ENCODE peak calls at places on chromosomes 13 and 19, in six cellular contexts. One of them, this sample, is unnamed.

GRCh38 chr19:1811942-1812425 is at the start of gene ATP8B3:
- DNase-seq in colonic mucosa: no peak
- DNase-seq in HL-60: no peak
- DNase-seq in GM13976: peak; percentile 100
- DNase-seq in upper lobe of right lung: no peak
- DNase-seq in uterus: no peak
- DNase-seq in this sample: peak; percentile 100

GRCh38 chr19:8340341-8341096 is 2.5 kb downstream of the KANK3 start:
- DNase-seq in colonic mucosa: no peak
- DNase-seq in GM13976: peak; percentile 25
- DNase-seq in upper lobe of right lung: peak; percentile 81
- DNase-seq in HL-60: no peak
- DNase-seq in uterus: peak; percentile 59
- DNase-seq in this sample: peak; percentile 20

GRCh38 chr19:35264281-35265125 is 4.3 kb upstream of the USF2 start:
- DNase-seq in upper lobe of right lung: peak; percentile 46
- DNase-seq in GM13976: peak; percentile 13
- DNase-seq in uterus: peak; percentile 11
- DNase-seq in HL-60: no peak
- DNase-seq in colonic mucosa: no peak
- DNase-seq in this sample: no peak

GRCh38 chr19:29704562-29705558 is 10.2 kb downstream of the C19orf12 start:
- DNase-seq in upper lobe of right lung: no peak
- DNase-seq in colonic mucosa: no peak
- DNase-seq in uterus: no peak
- DNase-seq in GM13976: peak; percentile 66
- DNase-seq in HL-60: no peak
- DNase-seq in this sample: peak; percentile 79

GRCh38 chr19:7973883-7974282 is 30.4 kb upstream of the TIMM44 start:
- DNase-seq in colonic mucosa: no peak
- DNase-seq in GM13976: no peak
- DNase-seq in HL-60: no peak
- DNase-seq in uterus: no peak
- DNase-seq in upper lobe of right lung: no peak
- DNase-seq in this sample: no peak

GRCh38 chr13:33789757-33790156 is 28.2 kb upstream of the RFC3 start:
- DNase-seq in upper lobe of right lung: no peak
- DNase-seq in HL-60: no peak
- DNase-seq in uterus: no peak
- DNase-seq in colonic mucosa: no peak
- DNase-seq in GM13976: no peak
- DNase-seq in this sample: no peak

GRCh38 chr13:113458218-113459065 is 5.2 kb upstream of the ADPRHL1 start:
- DNase-seq in colonic mucosa: no peak
- DNase-seq in HL-60: no peak
- DNase-seq in GM13976: peak; percentile 49
- DNase-seq in upper lobe of right lung: peak; percentile 57
- DNase-seq in uterus: peak; percentile 29
- DNase-seq in this sample: no peak

GRCh38 chr19:39045506-39045905 is 13.2 kb upstream of the FBXO27 start:
- DNase-seq in GM13976: no peak
- DNase-seq in upper lobe of right lung: no peak
- DNase-seq in uterus: no peak
- DNase-seq in HL-60: no peak
- DNase-seq in colonic mucosa: no peak
- DNase-seq in this sample: no peak

GRCh38 chr13:29255567-29255966 is 339.9 kb downstream of the SLC7A1 start:
- DNase-seq in upper lobe of right lung: no peak
- DNase-seq in colonic mucosa: no peak
- DNase-seq in HL-60: no peak
- DNase-seq in GM13976: no peak
- DNase-seq in uterus: no peak
- DNase-seq in this sample: no peak

GRCh38 chr13:112655898-112656297 is 33.9 kb upstream of the ATP11A start:
- DNase-seq in uterus: no peak
- DNase-seq in HL-60: no peak
- DNase-seq in upper lobe of right lung: no peak
- DNase-seq in GM13976: no peak
- DNase-seq in colonic mucosa: no peak
- DNase-seq in this sample: no peak

GRCh38 chr19:43984687-43985000 is 656 bp downstream of the ZNF155 start:
- DNase-seq in upper lobe of right lung: no peak
- DNase-seq in GM13976: no peak
- DNase-seq in uterus: no peak
- DNase-seq in HL-60: no peak
- DNase-seq in colonic mucosa: peak; percentile 25
- DNase-seq in this sample: no peak

GRCh38 chr13:80630685-80631121 is 289.8 kb upstream of the SPRY2 start:
- DNase-seq in GM13976: no peak
- DNase-seq in HL-60: no peak
- DNase-seq in upper lobe of right lung: no peak
- DNase-seq in uterus: no peak
- DNase-seq in colonic mucosa: no peak
- DNase-seq in this sample: no peak

GRCh38 chr13:49935171-49936084 is 712 bp downstream of the SPRYD7 start:
- DNase-seq in upper lobe of right lung: no peak
- DNase-seq in HL-60: no peak
- DNase-seq in GM13976: peak; percentile 41
- DNase-seq in uterus: no peak
- DNase-seq in colonic mucosa: peak; percentile 67
- DNase-seq in this sample: peak; percentile 32

GRCh38 chr19:34589730-34590129 is 87.2 kb downstream of the SCGB2B2 start:
- DNase-seq in upper lobe of right lung: no peak
- DNase-seq in colonic mucosa: no peak
- DNase-seq in uterus: no peak
- DNase-seq in HL-60: no peak
- DNase-seq in GM13976: peak; percentile 12
- DNase-seq in this sample: no peak

GRCh38 chr13:45055198-45055901 is 65.0 kb upstream of the GTF2F2 start:
- DNase-seq in HL-60: peak; percentile 28
- DNase-seq in uterus: peak; percentile 42
- DNase-seq in colonic mucosa: peak; percentile 30
- DNase-seq in GM13976: peak; percentile 58
- DNase-seq in upper lobe of right lung: no peak
- DNase-seq in this sample: peak; percentile 57

GRCh38 chr13:34155931-34156607 is 338.1 kb downstream of the RFC3 start:
- DNase-seq in uterus: no peak
- DNase-seq in GM13976: no peak
- DNase-seq in upper lobe of right lung: no peak
- DNase-seq in HL-60: no peak
- DNase-seq in colonic mucosa: peak; percentile 29
- DNase-seq in this sample: no peak

GRCh38 chr13:33351324-33351723 is 65.8 kb upstream of the STARD13 start:
- DNase-seq in uterus: no peak
- DNase-seq in upper lobe of right lung: no peak
- DNase-seq in colonic mucosa: peak; percentile 28
- DNase-seq in GM13976: no peak
- DNase-seq in HL-60: no peak
- DNase-seq in this sample: no peak

GRCh38 chr13:29619995-29620394 is 24.5 kb upstream of the SLC7A1 start:
- DNase-seq in uterus: no peak
- DNase-seq in upper lobe of right lung: no peak
- DNase-seq in HL-60: no peak
- DNase-seq in GM13976: no peak
- DNase-seq in colonic mucosa: no peak
- DNase-seq in this sample: no peak

GRCh38 chr13:96650301-96650886 is 343.9 kb downstream of the OXGR1 start:
- DNase-seq in colonic mucosa: no peak
- DNase-seq in upper lobe of right lung: no peak
- DNase-seq in HL-60: no peak
- DNase-seq in uterus: no peak
- DNase-seq in GM13976: peak; percentile 1
- DNase-seq in this sample: peak; percentile 1

GRCh38 chr13:20714161-20714560 is 10.7 kb downstream of the IL17D start:
- DNase-seq in HL-60: no peak
- DNase-seq in GM13976: no peak
- DNase-seq in uterus: no peak
- DNase-seq in upper lobe of right lung: no peak
- DNase-seq in colonic mucosa: no peak
- DNase-seq in this sample: peak; percentile 9

GRCh38 chr19:41321600-41322270 is 11.8 kb downstream of the CCDC97 start:
- DNase-seq in uterus: peak; percentile 59
- DNase-seq in GM13976: peak; percentile 69
- DNase-seq in upper lobe of right lung: no peak
- DNase-seq in colonic mucosa: no peak
- DNase-seq in HL-60: no peak
- DNase-seq in this sample: peak; percentile 69

GRCh38 chr13:113846639-113847318 is 17.1 kb downstream of the GAS6 start:
- DNase-seq in colonic mucosa: no peak
- DNase-seq in GM13976: no peak
- DNase-seq in uterus: peak; percentile 15
- DNase-seq in HL-60: no peak
- DNase-seq in upper lobe of right lung: peak; percentile 58
- DNase-seq in this sample: no peak

GRCh38 chr13:80131204-80131603 is 209.7 kb downstream of the SPRY2 start:
- DNase-seq in upper lobe of right lung: peak; percentile 90
- DNase-seq in HL-60: no peak
- DNase-seq in GM13976: no peak
- DNase-seq in colonic mucosa: peak; percentile 85
- DNase-seq in uterus: peak; percentile 39
- DNase-seq in this sample: no peak

GRCh38 chr19:48614436-48615144 is at the start of gene FAM83E:
- DNase-seq in upper lobe of right lung: peak; percentile 94
- DNase-seq in HL-60: no peak
- DNase-seq in uterus: no peak
- DNase-seq in colonic mucosa: peak; percentile 98
- DNase-seq in GM13976: peak; percentile 48
- DNase-seq in this sample: no peak

GRCh38 chr19:30630289-30631034 is 258.3 kb downstream of the ZNF536 start:
- DNase-seq in upper lobe of right lung: no peak
- DNase-seq in colonic mucosa: no peak
- DNase-seq in HL-60: no peak
- DNase-seq in GM13976: no peak
- DNase-seq in uterus: no peak
- DNase-seq in this sample: no peak

GRCh38 chr13:74839656-74840055 is 642.3 kb downstream of the TBC1D4 start:
- DNase-seq in colonic mucosa: no peak
- DNase-seq in HL-60: no peak
- DNase-seq in uterus: no peak
- DNase-seq in GM13976: no peak
- DNase-seq in upper lobe of right lung: no peak
- DNase-seq in this sample: no peak

GRCh38 chr19:806815-807421 is 9.7 kb downstream of the PTBP1 start:
- DNase-seq in HL-60: peak; percentile 57
- DNase-seq in uterus: no peak
- DNase-seq in GM13976: no peak
- DNase-seq in colonic mucosa: no peak
- DNase-seq in upper lobe of right lung: peak; percentile 58
- DNase-seq in this sample: peak; percentile 50

GRCh38 chr13:107351305-107351704 is 783.4 kb upstream of the ARGLU1 start:
- DNase-seq in colonic mucosa: no peak
- DNase-seq in GM13976: no peak
- DNase-seq in HL-60: no peak
- DNase-seq in upper lobe of right lung: no peak
- DNase-seq in uterus: no peak
- DNase-seq in this sample: no peak

DNA sequence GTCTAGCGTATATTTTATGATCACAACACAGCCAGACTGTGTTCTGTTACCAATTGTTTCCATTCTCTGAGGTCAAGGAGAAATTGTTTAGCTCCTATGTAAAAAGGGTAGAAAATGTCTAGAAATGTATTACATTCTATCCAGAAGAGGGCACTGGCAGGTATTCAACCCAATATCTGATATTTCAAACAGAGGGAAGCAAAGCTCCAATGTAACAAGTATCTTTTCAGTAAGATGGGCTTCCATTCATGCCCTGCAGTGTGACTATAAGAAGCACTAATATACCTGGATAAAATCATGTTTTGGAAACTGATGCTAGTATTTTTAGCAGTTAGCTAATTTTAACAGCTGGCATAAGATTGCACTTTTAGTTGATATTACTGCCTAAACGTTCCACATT is 312.7 kb downstream of the FGF14 start:
- DNase-seq in GM13976: no peak
- DNase-seq in HL-60: no peak
- DNase-seq in uterus: no peak
- DNase-seq in colonic mucosa: no peak
- DNase-seq in upper lobe of right lung: no peak
- DNase-seq in this sample: no peak
- TF ChIP-seq CTCF in GM13976: no peak
- TF ChIP-seq CTCF in HL-60: no peak
- TF ChIP-seq CTCF in uterus: no peak
- TF ChIP-seq CTCF in colonic mucosa: no peak
- TF ChIP-seq CTCF in upper lobe of right lung: peak; percentile 20
- TF ChIP-seq CTCF in this sample: no peak

DNA sequence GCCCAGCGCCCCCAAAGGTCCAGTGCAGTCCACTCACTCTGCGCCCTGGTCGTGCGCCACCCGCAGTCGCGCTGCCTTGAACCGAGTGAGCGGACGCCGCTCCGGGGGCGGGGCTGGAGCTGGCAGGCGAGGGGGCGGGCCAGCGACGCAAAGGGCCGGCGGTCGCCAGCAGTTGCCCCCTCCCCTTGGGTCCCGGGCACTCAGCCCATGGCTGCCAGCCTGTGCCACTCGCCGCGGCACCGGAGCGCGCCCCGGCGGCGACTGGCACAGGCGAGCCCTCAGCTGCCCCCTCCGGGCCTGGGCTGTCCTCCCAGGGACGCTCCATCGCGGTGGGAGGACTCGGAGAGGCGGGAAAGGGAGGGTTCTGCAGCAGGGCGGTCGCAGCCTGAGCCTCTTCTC is at the start of gene S1PR5:
- DNase-seq in upper lobe of right lung: peak; percentile 71
- DNase-seq in uterus: no peak
- DNase-seq in colonic mucosa: no peak
- DNase-seq in GM13976: peak; percentile 45
- DNase-seq in HL-60: no peak
- DNase-seq in this sample: peak; percentile 34
- TF ChIP-seq CTCF in upper lobe of right lung: no peak
- TF ChIP-seq CTCF in uterus: no peak
- TF ChIP-seq CTCF in colonic mucosa: no peak
- TF ChIP-seq CTCF in GM13976: no peak
- TF ChIP-seq CTCF in HL-60: no peak
- TF ChIP-seq CTCF in this sample: no peak

GRCh38 chr13:76016799-76017198 is 380.7 kb downstream of the LMO7 start:
- DNase-seq in HL-60: no peak
- DNase-seq in colonic mucosa: peak; percentile 26
- DNase-seq in uterus: no peak
- DNase-seq in upper lobe of right lung: peak; percentile 40
- DNase-seq in GM13976: peak; percentile 16
- DNase-seq in this sample: peak; percentile 18
- TF ChIP-seq CTCF in HL-60: peak; percentile 38
- TF ChIP-seq CTCF in colonic mucosa: peak; percentile 22
- TF ChIP-seq CTCF in uterus: no peak
- TF ChIP-seq CTCF in upper lobe of right lung: peak; percentile 43
- TF ChIP-seq CTCF in GM13976: peak; percentile 57
- TF ChIP-seq CTCF in this sample: peak; percentile 68

DNA sequence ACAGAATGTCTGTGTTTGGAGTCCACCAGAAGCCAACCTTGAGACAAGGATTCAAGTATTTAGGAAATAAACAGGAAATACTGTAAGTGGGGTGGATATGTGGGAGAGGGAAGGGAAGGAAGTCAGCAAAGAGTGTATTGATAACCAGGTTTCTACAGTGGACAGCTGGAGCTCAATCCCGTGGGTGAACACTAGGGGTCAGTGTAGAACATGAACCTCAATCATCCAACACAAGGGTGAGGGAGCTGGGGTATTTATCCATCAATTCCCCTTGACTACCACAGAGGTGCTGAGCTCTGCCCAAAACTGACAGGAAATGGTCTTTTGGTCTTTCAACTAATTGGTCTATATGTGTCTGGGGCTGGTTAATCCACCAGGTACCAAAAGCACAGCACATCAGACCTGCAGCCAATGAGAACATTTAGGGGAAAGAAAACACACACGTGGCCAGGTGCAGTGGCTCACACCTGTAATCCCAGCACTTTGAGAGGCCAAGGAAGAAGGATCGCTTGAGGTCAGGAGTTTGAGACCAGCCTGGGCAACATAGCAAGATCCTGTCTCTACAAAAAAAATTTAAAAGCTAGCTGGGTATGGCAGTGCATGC is 5.6 kb upstream of the SYDE1 start:
- DNase-seq in uterus: no peak
- DNase-seq in colonic mucosa: peak; percentile 52
- DNase-seq in upper lobe of right lung: no peak
- DNase-seq in HL-60: peak; percentile 49
- DNase-seq in GM13976: peak; percentile 54
- DNase-seq in this sample: peak; percentile 59
- TF ChIP-seq CTCF in uterus: peak; percentile 22
- TF ChIP-seq CTCF in colonic mucosa: peak; percentile 64
- TF ChIP-seq CTCF in upper lobe of right lung: peak; percentile 74
- TF ChIP-seq CTCF in HL-60: peak; percentile 84
- TF ChIP-seq CTCF in GM13976: peak; percentile 48
- TF ChIP-seq CTCF in this sample: peak; percentile 63

This sample was measured in GM13977.